ENCODE peak calls at places on chromosomes 2 and 18, in seven cellular contexts. D is MM.1S; J is fibroblast of pulmonary artery; I is cardiac muscle cell; T is CD8-positive, alpha-beta T cell; F is body of pancreas; V is AG10803. C is an unnamed sample.

GRCh38 chr18:905948-906415 is 1.3 kb downstream of the ADCYAP1 start:
- DNase-seq in T (no peak), D (no peak), I (no peak), F (no peak), J (no peak), V (no peak), C (no peak)

GRCh38 chr2:238601433-238602222 is 174.9 kb downstream of the ASB1 start:
- DNase-seq in F (no peak), J (peak), D (no peak), I (no peak), T (no peak), V (peak), C (no peak)

GRCh38 chr2:155372969-155373368 is 674.5 kb downstream of the KCNJ3 start:
- DNase-seq in I (peak), J (peak), F (no peak), D (no peak), V (peak), T (no peak), C (no peak)

GRCh38 chr2:171081649-171082111 is 79.0 kb downstream of the TLK1 start:
- DNase-seq in J (no peak), D (no peak), I (peak), V (no peak), F (no peak), T (no peak), C (no peak)

GRCh38 chr18:46868171-46868921 is 49.0 kb downstream of the PIAS2 start:
- DNase-seq in D (no peak), F (no peak), I (no peak), J (no peak), V (no peak), T (no peak), C (no peak)

GRCh38 chr2:78546843-78547242 is 478.7 kb upstream of the REG3G start:
- DNase-seq in I (no peak), T (no peak), J (no peak), F (no peak), D (no peak), V (no peak), C (no peak)

GRCh38 chr2:112627060-112628040 is 18.4 kb upstream of the SLC20A1 start:
- DNase-seq in D (no peak), T (no peak), F (no peak), V (peak), I (no peak), J (peak), C (no peak)

GRCh38 chr2:109507217-109507616 is 106.5 kb downstream of the SEPTIN10 start:
- DNase-seq in I (no peak), F (no peak), J (no peak), V (no peak), T (no peak), D (peak), C (no peak)

GRCh38 chr2:63772061-63772460 is 69.6 kb upstream of the UGP2 start:
- DNase-seq in T (no peak), I (no peak), J (no peak), D (no peak), F (no peak), V (no peak), C (no peak)

GRCh38 chr2:106581755-106582430 is 94.7 kb downstream of the CD8B2 start:
- DNase-seq in T (no peak), V (peak), F (peak), I (peak), J (peak), D (peak), C (no peak)

GRCh38 chr2:190815223-190815622 is 65.4 kb upstream of the GLS start:
- DNase-seq in J (no peak), V (no peak), T (no peak), I (no peak), F (no peak), D (no peak), C (no peak)

GRCh38 chr18:52069201-52069600 is 270.8 kb upstream of the DCC start:
- DNase-seq in J (no peak), V (no peak), I (no peak), T (no peak), F (no peak), D (no peak), C (no peak)

GRCh38 chr2:32851777-32852439 is 94.8 kb upstream of the LTBP1 start:
- DNase-seq in J (no peak), T (no peak), F (no peak), D (no peak), I (no peak), V (no peak), C (no peak)

GRCh38 chr2:156565066-156565710 is 129.0 kb downstream of the GPD2 start:
- DNase-seq in F (no peak), D (no peak), V (peak), I (no peak), J (peak), T (no peak), C (no peak)

GRCh38 chr2:83103602-83104001 is 1355.5 kb downstream of the SUCLG1 start:
- DNase-seq in D (no peak), T (no peak), F (no peak), I (no peak), V (peak), J (peak), C (no peak)

GRCh38 chr2:160967523-160967922 is 192.7 kb upstream of the TANK start:
- DNase-seq in J (no peak), T (no peak), D (no peak), V (no peak), F (no peak), I (no peak), C (no peak)

GRCh38 chr18:40868110-40868858 is 1086.8 kb upstream of the PIK3C3 start:
- DNase-seq in F (no peak), D (no peak), I (no peak), T (no peak), J (peak), V (peak), C (no peak)

GRCh38 chr18:58687871-58688308 is 16.6 kb downstream of the MALT1 start:
- DNase-seq in F (no peak), T (peak), I (no peak), D (no peak), V (no peak), J (no peak), C (no peak)

GRCh38 chr2:15112216-15112615 is 448.9 kb downstream of the NBAS start:
- DNase-seq in V (peak), T (no peak), I (peak), F (no peak), J (peak), D (no peak), C (no peak)

DNA sequence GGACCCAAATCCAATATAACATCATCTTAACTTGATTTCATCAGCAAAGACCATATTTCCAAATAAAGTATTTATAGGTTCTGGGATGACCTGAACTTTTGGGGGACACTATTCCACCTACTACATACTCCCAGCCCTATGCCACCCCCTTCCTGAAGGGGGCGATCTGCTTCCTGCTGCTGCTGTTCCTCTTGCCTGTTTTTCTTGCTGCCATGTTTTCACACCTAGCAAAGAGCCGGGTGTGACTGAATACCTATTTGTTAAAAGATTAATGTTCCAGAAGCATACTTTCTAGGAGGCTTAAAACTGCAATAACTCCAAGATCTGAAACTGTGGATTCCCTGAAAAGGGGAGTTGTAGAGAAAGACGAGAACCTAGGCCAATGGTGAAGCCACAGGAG is 89.7 kb downstream of the ICOS start:
- DNase-seq in V (no peak), T (no peak), F (no peak), I (no peak), J (no peak), D (no peak), C (no peak)
- TF ChIP-seq CTCF in V (peak), T (no peak), F (no peak), I (peak), J (peak), D (peak), C (no peak)

GRCh38 chr2:72813841-72814240 is 12.0 kb downstream of the EXOC6B start:
- DNase-seq in V (peak), F (no peak), T (no peak), D (no peak), I (no peak), J (peak), C (no peak)
- TF ChIP-seq CTCF in V (no peak), F (no peak), T (no peak), D (no peak), I (no peak), J (no peak), C (no peak)

GRCh38 chr2:127650041-127650784 is 4.3 kb downstream of the GPR17 start:
- DNase-seq in I (no peak), J (no peak), D (no peak), V (no peak), F (no peak), T (no peak), C (no peak)
- TF ChIP-seq CTCF in I (no peak), J (no peak), D (no peak), V (no peak), F (no peak), T (peak), C (peak)

DNA sequence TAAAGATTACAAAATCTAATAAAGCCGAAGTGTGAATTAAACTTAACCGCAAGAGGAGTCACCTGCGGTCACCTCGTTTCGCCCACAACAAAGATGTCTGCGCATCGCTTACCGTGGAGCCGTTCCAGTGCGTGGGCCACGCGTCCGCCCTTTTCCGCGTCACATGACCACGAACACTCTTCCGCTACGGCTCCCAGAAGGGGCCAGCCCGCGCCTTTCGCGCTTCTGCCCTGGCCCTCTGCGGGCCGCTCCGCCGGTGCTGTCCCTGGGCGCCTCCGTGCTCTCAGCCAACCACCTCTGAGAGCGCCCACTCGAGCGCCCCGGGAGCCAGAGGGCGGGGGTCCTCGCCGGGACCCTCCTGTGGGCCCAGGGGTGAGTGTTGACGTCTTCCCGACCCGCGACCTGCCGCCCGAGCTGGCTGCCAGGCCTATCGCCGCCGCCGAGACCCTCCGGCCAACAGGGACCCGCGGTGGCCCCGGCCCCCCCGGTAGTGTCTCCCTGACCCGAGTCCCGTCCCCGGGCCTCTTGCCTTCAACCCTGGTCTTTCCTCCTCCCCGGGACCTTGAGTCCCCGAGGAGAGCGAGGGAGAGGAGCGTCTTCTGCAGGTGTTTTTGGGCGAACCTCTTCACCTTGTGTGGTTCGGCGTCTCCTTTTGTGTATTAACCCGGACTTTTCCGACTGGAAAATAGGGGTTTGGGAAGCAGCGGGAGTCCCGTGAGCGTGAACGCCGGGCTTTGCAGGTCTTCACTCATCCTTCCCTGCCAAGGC is at the start of gene MFF:
- DNase-seq in D (peak), V (peak), J (peak), F (peak), I (peak), T (peak), C (peak)
- TF ChIP-seq CTCF in D (peak), V (peak), J (peak), F (no peak), I (peak), T (no peak), C (peak)

GRCh38 chr18:69664399-69664798 is 263.7 kb downstream of the DOK6 start:
- DNase-seq in T (no peak), D (no peak), V (no peak), J (no peak), F (no peak), I (no peak), C (no peak)
- TF ChIP-seq CTCF in T (no peak), D (no peak), V (no peak), J (no peak), F (no peak), I (no peak), C (no peak)

DNA sequence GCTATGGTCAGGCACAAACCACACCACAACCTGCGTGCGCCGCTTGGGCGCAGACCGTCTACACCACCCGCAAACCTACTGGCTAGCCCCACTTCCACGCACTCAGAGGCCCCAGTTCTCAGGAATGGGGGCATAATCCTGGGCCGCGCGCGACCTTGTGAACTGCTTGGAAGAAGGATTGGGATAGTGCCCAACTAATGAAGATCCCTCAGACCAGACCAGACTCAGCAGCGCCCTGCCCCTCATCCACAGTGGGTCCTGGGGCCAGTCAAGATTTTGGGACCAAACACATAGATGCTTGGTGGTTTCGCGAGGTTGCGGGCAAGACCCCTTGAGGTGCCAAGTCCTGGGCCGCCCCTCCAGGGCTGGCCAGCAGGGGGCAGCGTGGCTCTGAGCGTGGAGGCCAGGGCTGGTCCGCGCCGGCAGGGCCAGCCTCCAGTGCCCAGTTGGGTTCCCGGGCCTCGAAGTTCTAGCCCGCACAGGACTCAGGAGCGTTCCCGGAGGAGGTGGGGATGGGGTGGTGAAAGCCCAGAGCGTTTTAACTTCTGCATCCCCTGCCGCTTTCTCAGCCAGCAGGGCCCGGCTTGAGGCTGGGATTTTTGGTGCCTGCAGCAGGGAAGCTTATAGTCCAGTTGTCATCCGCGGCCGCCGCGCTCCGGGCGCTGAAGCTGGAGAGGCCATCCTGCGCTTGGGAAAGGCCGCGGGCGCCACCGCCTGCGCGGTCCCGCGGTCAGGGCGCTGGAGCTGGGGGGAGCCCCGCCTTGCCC is 8.3 kb downstream of the OSR1 start:
- DNase-seq in T (no peak), F (peak), D (peak), I (peak), V (no peak), J (peak), C (peak)
- TF ChIP-seq CTCF in T (peak), F (peak), D (peak), I (peak), V (peak), J (peak), C (peak)

DNA sequence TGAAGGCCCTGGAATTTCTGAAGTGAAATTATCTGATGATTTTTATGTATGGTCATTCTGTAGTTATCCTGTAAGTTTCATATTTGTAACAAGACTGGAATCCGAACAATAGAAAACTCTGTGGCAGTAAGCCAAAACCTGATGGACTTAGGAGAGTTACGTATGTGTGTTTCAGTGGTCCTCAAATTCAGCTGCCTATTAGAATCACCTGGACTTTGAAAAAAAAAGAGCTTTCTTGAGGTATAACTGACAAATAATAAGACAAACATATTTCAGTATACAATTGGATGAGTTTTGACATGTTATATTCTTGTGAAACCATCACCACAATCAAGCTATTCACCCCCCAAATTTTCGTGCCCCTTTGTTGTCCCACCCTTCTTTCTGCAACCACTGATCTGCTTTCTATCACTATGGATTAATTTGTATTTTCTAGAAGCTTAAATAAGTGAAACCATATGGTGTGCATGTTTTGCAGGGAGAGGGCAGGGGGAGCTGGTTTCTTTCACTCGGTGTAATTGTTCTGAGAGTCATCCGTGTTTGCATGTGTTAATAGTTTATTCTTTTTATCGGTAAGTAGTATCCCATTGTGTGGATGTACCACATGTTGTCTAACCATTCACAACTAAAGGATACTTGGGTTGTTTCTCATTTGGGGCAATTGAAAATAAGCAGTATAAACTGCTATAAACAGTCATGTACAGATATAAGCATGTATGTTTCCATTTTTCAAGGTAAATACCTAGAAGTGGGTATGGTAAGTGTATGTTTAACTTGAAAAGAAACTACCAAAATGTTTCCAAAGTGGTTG is 50.2 kb upstream of the EML4 start:
- DNase-seq in D (no peak), F (no peak), J (peak), V (peak), I (no peak), T (no peak), C (no peak)
- TF ChIP-seq CTCF in D (no peak), F (no peak), J (no peak), V (no peak), I (no peak), T (no peak), C (no peak)

GRCh38 chr18:74459877-74460276 is 2.8 kb upstream of the DIPK1C start:
- DNase-seq in D (no peak), I (no peak), J (no peak), F (no peak), V (no peak), T (no peak), C (no peak)
- TF ChIP-seq CTCF in D (no peak), I (peak), J (peak), F (no peak), V (peak), T (no peak), C (no peak)

DNA sequence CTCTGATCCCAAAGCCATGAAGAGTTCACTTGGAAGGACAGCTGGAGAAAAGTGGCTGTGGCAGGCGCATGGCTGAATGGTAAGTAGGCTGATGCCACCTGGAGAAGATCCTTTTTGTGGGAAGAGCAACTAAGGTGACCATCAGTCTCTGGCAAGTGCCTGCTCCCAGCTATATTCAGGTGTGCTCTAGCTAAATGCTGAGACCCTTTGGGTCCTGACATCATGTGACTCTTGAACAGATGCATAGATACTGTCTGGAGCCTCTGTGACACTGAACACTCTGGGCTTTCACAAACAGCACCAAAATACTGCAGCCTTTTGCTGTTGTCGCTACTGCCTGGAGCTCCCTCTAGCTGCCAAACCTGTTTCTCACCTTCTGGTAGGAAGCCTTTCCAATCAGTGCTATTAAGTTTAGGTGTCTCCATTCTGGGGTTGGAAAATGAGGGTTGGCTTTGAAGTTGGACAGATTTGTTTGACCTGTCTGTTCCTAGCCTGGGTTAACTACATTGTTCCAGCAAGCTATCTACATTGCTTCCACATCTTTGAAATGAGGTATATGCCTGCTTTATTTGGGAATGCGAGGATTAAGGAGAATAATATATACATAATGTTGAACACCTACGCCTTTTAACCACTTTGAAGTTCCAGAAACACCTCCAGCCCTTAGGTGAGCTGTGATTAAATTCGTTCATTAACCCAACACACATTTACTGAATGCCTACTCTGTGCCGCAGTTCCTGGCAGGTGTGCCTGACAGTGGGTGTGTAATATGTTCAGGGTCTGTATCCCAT is 3.1 kb downstream of the EGR4 start:
- DNase-seq in F (peak), V (no peak), T (no peak), I (peak), J (peak), D (peak), C (no peak)
- TF ChIP-seq CTCF in F (peak), V (peak), T (peak), I (peak), J (peak), D (peak), C (peak)

C was measured in natural killer cell.